ENCODE peak calls at places on chromosomes 1 and 21, in five cellular contexts. L is H1, X is GM12878, P is K562, Q is HCT116. G is an unnamed sample.

GRCh38 chr1:153638261-153638660 is 4.4 kb downstream of the CHTOP start:
- DNase-seq in Q (no peak), L (no peak), P (no peak), X (no peak), G (no peak)

GRCh38 chr1:154325583-154326545 is 539 bp downstream of the ATP8B2 start:
- DNase-seq in L (no peak), P (peak), X (no peak), Q (peak), G (peak)

GRCh38 chr1:198174297-198174696 is 17.5 kb downstream of the NEK7 start:
- DNase-seq in L (no peak), X (no peak), Q (no peak), P (no peak), G (no peak)

GRCh38 chr1:31575373-31576140 is 758 bp upstream of the TINAGL1 start:
- DNase-seq in P (peak), Q (peak), L (no peak), X (no peak), G (no peak)

GRCh38 chr21:23811802-23812201 is 1795.5 kb downstream of the MRPL39 start:
- DNase-seq in P (no peak), Q (no peak), X (no peak), L (no peak), G (no peak)

GRCh38 chr1:229140018-229140417 is 130.9 kb upstream of the RAB4A start:
- DNase-seq in P (no peak), L (no peak), Q (no peak), X (no peak), G (no peak)

GRCh38 chr1:54324750-54325704 is 81.2 kb downstream of the SSBP3 start:
- DNase-seq in X (no peak), P (no peak), Q (no peak), L (no peak), G (no peak)

GRCh38 chr1:98749152-98749756 is 87.7 kb downstream of the SNX7 start:
- DNase-seq in X (no peak), P (no peak), L (no peak), Q (no peak), G (no peak)

DNA sequence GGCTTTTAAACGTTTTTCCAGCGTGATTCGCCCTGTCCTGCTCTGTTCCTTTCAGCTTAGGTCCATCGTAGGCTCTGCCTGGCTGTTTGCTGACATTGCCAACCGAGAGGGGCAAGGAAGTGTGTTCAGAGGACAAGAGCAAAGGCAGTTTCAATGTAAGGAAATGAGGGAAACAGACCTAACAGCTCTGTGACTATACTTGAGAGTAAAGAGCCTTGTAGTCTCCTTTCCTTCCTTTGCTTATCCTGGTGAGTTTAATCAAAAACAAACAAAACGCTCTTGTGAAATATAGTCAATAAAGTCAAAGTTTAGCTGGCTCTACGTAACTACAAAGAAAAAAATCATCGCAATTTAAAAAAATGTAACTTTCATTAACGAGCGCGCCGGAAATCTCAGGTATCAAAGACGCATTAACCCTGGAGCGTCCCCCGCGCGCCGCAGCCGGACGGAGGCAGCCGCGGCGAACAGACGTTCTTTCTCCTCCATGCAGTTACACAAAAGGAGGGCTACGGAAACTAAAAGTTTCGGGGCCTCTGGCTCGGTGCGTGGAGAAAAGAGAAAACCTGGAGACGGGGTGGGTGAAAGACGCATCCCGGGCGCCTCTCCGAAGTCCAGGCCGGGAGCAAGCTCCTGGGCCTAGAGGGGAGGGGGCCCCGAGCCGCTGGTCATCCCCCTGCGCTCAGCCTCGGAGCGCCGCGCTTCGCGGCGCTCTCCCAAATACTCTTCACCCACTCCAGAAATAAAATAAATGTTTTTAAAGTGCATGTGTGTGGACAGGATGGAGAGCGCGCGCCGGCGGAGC is 594 bp upstream of the ADGRL2 start:
- DNase-seq in X (no peak), P (no peak), L (no peak), Q (no peak), G (peak)
- TF ChIP-seq YY1 in X (no peak), P (no peak), L (peak), Q (no peak), G (peak)

GRCh38 chr21:45366931-45367401 is 38.0 kb upstream of the COL18A1 start:
- DNase-seq in X (no peak), Q (no peak), L (no peak), P (peak), G (peak)
- TF ChIP-seq MAX in X (no peak), Q (no peak), L (no peak), P (no peak), G (peak)

DNA sequence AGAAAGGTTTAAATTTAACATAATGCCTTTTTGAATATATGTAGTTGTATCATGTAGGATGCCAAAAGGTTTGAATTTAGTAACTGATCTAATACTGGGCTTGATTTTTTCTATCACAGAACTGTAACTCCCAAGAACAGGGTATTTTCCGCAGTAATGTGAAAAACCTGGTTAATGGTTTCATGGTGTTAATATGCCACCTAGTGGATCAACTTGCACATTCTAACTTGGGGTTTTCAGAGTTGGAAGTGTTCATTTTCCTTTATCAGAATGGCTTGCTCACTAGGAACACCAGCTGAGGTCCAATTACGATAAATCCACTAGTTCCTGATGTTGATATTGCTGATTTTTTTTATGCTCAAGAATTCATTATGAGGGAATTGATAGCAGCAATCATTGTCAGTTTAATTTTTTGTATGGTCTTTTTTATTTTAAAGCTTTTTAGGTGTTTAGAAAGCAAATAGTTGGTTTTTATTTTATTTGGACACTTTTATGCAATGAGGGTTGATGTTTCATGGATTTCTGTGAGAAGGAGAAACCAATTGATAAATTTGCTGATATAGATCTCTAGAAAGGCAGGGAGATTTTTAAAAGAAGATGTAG is 157.2 kb downstream of the PLA2G4A start:
- DNase-seq in L (no peak), P (peak), Q (peak), X (no peak), G (peak)
- TF ChIP-seq YY1 in L (no peak), P (no peak), Q (no peak), X (no peak), G (no peak)

GRCh38 chr1:218996362-218996761 is 177.3 kb upstream of the LYPLAL1 start:
- DNase-seq in X (no peak), L (no peak), Q (no peak), P (no peak), G (no peak)
- TF ChIP-seq MAX in X (no peak), L (no peak), Q (no peak), P (no peak), G (no peak)

GRCh38 chr1:78887459-78887858 is 119.1 kb downstream of the ADGRL4 start:
- DNase-seq in L (no peak), Q (no peak), P (no peak), X (no peak), G (no peak)

DNA sequence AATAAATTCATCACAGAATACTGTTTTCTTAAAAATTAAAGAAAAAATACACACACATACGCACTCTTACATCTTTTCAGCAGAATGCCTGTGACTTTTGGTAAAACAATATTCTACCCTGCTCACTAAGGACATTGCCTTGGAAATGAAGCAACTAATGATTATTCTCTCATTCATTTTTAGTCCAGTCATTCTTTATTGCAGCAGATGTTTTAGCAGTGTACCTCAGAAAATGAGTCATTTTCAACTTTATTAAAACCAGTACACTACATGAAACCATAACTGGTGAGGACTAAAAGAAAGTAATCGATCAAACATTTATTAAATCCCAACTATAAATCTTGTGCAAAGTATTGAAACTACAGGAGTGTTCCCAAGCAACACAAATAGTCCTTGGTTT is 114.3 kb downstream of the ADGRL4 start:
- DNase-seq in L (no peak), X (no peak), Q (no peak), P (no peak), G (no peak)
- TF ChIP-seq YY1 in L (no peak), X (no peak), Q (no peak), P (no peak), G (no peak)

DNA sequence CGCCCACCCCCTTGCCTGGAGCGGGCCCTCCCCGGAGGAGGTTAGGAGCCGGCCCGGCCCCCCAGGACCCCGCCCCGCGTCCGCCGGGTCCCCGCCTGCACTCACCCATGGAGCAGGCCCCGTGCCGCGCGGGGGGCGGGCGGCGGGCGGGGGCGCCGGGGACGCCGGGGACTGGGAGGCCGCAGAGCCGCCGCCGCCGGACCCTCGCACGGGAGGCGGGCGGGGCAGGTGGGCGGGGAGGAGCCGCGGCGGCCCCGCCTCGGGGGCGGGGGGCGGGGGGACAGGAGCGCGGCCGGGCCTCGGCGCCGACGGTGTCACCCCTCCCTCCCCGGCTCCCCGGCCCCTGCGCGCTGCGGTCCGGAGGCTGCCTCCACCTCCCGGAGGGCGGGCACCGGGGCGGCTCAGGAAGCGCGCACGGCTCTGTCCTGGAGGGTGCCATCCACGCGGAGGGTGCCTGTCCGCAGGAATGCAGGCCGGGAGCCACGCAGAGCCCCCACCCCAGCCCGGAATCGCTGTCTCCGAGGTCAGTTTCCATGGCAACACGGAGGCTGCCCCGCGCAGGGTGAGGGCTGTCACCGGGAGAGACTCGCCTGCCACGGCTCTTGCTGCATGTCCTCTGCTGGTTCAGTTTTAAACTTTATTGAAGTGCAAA is 5.9 kb upstream of the PLEKHG5 start:
- DNase-seq in Q (no peak), L (no peak), X (no peak), P (peak), G (peak)
- TF ChIP-seq MAX in Q (no peak), L (peak), X (no peak), P (no peak), G (peak)

DNA sequence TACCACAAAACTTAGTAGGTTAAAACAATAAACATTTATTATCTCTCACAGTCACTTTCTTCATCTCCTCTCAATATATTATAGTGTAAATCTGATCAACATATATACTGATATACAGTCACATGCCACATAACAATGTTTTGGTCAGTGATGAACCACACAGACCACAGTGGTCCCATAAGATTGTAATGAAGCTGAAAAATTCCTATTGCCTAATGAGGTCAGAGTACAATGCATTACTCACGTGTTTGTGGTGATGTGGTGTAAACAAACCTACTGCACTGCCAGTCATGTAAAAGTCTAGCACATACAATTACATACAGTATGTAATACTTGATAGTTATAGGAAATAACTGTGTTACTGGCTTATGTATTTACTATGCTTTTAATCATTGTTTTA is 30.1 kb downstream of the OLFML3 start:
- DNase-seq in P (no peak), L (no peak), Q (no peak), X (no peak), G (no peak)
- TF ChIP-seq YY1 in P (no peak), L (no peak), Q (no peak), X (no peak), G (no peak)

DNA sequence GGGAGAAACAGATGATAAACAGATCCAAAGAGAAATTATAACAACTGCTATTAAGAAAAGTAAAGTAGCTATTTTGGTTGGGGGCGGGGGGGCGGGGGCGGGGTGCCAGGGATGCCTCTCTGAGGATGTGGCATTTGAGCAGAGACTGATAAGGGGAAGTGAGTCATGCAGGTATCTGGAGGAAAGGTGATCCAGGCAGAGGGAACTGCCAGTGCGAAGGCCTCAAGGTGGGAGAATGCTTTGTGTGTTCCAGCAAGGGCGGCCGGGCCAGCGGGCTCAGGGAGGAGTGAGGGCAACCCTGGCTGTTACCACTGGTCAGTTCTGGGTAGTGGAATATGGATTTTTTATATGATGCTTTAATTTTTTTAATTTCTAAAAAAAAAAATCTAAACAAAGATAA is 7.0 kb upstream of the TNFRSF1B start:
- DNase-seq in Q (peak), P (no peak), L (no peak), X (no peak), G (no peak)
- TF ChIP-seq MAX in Q (peak), P (no peak), L (no peak), X (no peak), G (no peak)

G was measured in SK-N-SH.